ENCODE peak calls at places on chromosomes 12 and 14, in four cellular contexts. Q is effector memory CD4-positive, alpha-beta T cell; E is Peyer's patch; J is endothelial cell of umbilical vein. A is an unnamed sample.

GRCh38 chr14:55366271-55366670 is 45.4 kb downstream of the ATG14 start:
- DNase-seq in Q (no peak), E (no peak), J (peak; percentile 9), A (no peak)

GRCh38 chr14:30085943-30086342 is 158.3 kb upstream of the PRKD1 start:
- DNase-seq in Q (no peak), E (no peak), J (no peak), A (no peak)

GRCh38 chr14:20494935-20495766 is 10.2 kb upstream of the RNASE10 start:
- DNase-seq in Q (no peak), E (no peak), J (peak; percentile 51), A (no peak)

GRCh38 chr14:96754162-96754844 is 42.9 kb upstream of the VRK1 start:
- DNase-seq in Q (no peak), E (no peak), J (no peak), A (no peak)

GRCh38 chr12:40183745-40184144 is 41.1 kb upstream of the LRRK2 start:
- DNase-seq in Q (no peak), E (no peak), J (no peak), A (no peak)

GRCh38 chr12:47391566-47391965 is 311.8 kb upstream of the AMIGO2 start:
- DNase-seq in Q (peak; percentile 40), E (peak; percentile 73), J (no peak), A (peak; percentile 63)

GRCh38 chr14:20512139-20512905 is 7.0 kb downstream of the RNASE10 start:
- DNase-seq in Q (no peak), E (no peak), J (peak; percentile 43), A (no peak)

GRCh38 chr14:50379563-50379962 is 17.1 kb downstream of the CDKL1 start:
- DNase-seq in Q (no peak), E (no peak), J (no peak), A (no peak)

GRCh38 chr12:76032043-76032981 is 736 bp upstream of the PHLDA1 start:
- DNase-seq in Q (no peak), E (peak; percentile 68), J (peak; percentile 74), A (peak; percentile 25)

GRCh38 chr12:50354908-50355307 is 41.5 kb downstream of the FAM186A start:
- DNase-seq in Q (no peak), E (no peak), J (no peak), A (no peak)

GRCh38 chr14:61260939-61261776 is 20.0 kb downstream of the TMEM30B start:
- DNase-seq in Q (no peak), E (no peak), J (no peak), A (no peak)

GRCh38 chr12:29451886-29452285 is 45.6 kb downstream of the OVCH1 start:
- DNase-seq in Q (no peak), E (no peak), J (no peak), A (no peak)

GRCh38 chr12:59459966-59460365 is 135.9 kb upstream of the SLC16A7 start:
- DNase-seq in Q (no peak), E (no peak), J (peak; percentile 17), A (no peak)

GRCh38 chr12:66072135-66072534 is 58.4 kb downstream of the LLPH start:
- DNase-seq in Q (no peak), E (no peak), J (no peak), A (no peak)

GRCh38 chr12:47192046-47192445 is 112.3 kb upstream of the AMIGO2 start:
- DNase-seq in Q (no peak), E (no peak), J (no peak), A (no peak)

GRCh38 chr14:99603471-99603933 is 505 bp downstream of the CCDC85C start:
- DNase-seq in Q (peak; percentile 23), E (peak; percentile 60), J (peak; percentile 57), A (peak; percentile 70)

GRCh38 chr12:88579572-88579940 is 715 bp downstream of the KITLG start:
- DNase-seq in Q (no peak), E (peak; percentile 55), J (no peak), A (no peak)

GRCh38 chr14:39060818-39061437 is 42.1 kb downstream of the SEC23A start:
- DNase-seq in Q (no peak), E (no peak), J (no peak), A (no peak)

GRCh38 chr12:46110928-46111699 is 120.7 kb upstream of the SCAF11 start:
- DNase-seq in Q (no peak), E (no peak), J (no peak), A (no peak)

GRCh38 chr12:25943940-25944339 is 14.5 kb upstream of the RASSF8 start:
- DNase-seq in Q (no peak), E (no peak), J (no peak), A (no peak)

GRCh38 chr12:58888131-58888783 is 32.0 kb downstream of the LRIG3 start:
- DNase-seq in Q (no peak), E (no peak), J (peak; percentile 39), A (no peak)

GRCh38 chr14:23910081-23910875 is 43.3 kb upstream of the DHRS4 start:
- DNase-seq in Q (no peak), E (peak; percentile 68), J (peak; percentile 58), A (no peak)

GRCh38 chr12:47745485-47746041 is 13.1 kb downstream of the RAPGEF3 start:
- DNase-seq in Q (no peak), E (no peak), J (no peak), A (no peak)

GRCh38 chr12:115752151-115752550 is 525.3 kb downstream of the MED13L start:
- DNase-seq in Q (no peak), E (no peak), J (no peak), A (no peak)

GRCh38 chr14:50577983-50578382 is 18.0 kb downstream of the ATL1 start:
- DNase-seq in Q (no peak), E (no peak), J (no peak), A (no peak)

GRCh38 chr12:51819851-51820720 is 28.4 kb downstream of the FIGNL2 start:
- DNase-seq in Q (peak; percentile 27), E (no peak), J (no peak), A (no peak)

GRCh38 chr14:104395276-104395675 is 184.3 kb upstream of the C14orf180 start:
- DNase-seq in Q (no peak), E (no peak), J (no peak), A (no peak)

GRCh38 chr12:52581481-52581880 is 7.8 kb upstream of the KRT74 start:
- DNase-seq in Q (no peak), E (no peak), J (no peak), A (no peak)

GRCh38 chr12:49957570-49957967 is 4.1 kb upstream of the AQP5 start:
- DNase-seq in Q (no peak), E (no peak), J (no peak), A (no peak)

GRCh38 chr12:1927751-1928351 is 9.4 kb upstream of the CACNA2D4 start:
- DNase-seq in Q (no peak), E (peak; percentile 38), J (no peak), A (peak; percentile 32)

DNA sequence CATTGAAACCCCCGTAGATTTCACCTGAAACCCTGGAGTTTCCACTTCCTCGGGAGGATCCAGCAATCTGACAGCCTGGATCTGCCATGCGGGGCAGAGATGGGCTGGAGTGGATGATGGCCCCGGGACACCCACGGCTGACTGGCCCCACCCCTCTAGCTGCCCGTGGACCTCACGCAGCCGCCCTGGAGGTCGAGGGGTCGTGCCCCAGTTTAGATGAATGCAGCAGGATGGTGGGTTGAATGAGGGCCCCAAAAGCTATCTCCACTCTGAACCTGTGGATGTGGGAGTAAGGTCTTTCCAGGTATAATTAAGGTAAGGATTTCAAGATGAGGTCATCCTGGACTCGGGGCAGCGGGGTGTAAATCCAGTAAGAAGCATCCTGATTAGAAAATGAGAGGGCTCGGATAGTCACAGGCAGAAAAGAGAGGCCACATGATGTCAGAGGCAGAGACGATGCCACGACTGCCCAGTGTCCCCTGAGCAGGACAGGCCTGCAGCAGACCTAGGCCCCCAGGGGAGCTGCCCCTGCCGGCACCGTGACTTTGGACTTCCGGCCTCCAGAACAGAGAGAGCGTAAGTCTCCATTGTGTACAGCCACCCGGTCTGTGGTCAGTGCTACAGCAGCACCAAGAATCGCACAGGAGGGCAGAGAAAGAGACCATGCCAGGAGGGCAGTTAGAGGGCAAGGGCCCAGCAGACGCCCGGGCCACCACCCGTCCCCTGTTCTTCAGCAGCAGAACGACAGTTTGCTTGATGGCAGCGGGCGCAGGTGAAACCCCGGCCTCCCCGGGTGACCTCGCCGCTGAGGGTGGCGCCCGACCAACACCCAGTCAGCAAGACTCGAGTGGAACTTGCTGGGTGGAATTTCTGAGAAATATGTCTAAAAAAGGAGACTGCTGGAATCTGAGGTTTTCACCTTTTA is 20.0 kb downstream of the GALNT9 start:
- DNase-seq in Q (no peak), E (no peak), J (no peak), A (no peak)
- H3K4me3 ChIP-seq in Q (no peak overlapping the region), E (no peak overlapping the region), J (no peak overlapping the region), A (no peak overlapping the region)

DNA sequence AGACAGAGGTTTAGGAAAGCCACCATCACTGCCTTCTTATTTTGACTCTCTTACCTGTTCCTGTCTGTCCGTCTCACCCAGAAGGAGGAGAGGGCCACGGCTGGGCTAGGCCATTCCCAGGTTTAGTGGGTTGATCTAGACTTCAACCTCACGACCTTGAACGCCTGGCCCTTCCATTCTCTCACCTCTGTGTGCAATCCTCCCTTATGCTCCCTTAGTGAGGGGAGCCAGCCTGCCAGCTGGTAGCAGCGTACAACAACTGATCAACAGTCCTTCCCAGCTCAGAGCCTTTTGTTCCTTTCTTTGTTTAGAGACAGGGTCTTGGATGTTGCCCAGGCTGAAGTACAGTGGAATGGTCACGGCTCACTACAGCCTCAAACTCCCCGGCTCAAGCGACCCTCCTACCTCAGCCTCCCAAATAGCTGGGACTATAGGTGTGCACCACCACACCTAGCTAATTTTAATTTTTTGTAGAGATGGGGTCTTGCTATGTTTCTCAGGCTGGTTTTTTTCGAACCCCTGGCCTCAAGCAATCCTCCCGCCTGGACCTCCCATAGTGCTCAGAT is 123.9 kb downstream of the ZNF664 start:
- DNase-seq in Q (no peak), E (no peak), J (no peak), A (no peak)
- H3K4me3 ChIP-seq in Q (no peak overlapping the region), E (no peak overlapping the region), J (no peak overlapping the region), A (no peak overlapping the region)

DNA sequence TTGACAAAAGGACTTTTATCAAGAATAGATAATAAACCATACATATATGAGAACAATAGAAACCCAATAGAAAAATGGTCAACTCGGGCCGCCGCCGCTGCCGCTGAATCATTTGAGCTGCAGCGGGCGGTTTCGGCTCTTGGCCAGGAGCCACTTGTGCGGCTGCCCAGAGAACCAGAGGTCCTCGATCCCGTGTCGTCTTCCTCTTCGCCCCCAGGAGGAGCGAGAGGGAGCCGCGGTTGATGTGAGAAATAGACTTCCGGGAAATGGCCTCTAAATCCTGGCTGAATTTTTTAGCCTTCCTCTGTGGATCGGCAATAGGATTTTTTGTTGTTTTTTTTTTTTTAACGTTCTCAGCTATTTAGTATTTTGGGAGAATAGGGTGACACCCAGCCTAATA is 44.8 kb downstream of the CPSF6 start:
- DNase-seq in Q (peak; percentile 6), E (peak; percentile 79), J (peak; percentile 64), A (peak; percentile 36)
- H3K4me3 ChIP-seq in Q (peak overlapping the region; percentile 27), E (no peak overlapping the region), J (peak overlapping the region; percentile 27), A (peak overlapping the region; percentile 6)

GRCh38 chr14:100726812-100727564 is at the start of gene DLK1:
- DNase-seq in Q (no peak), E (no peak), J (no peak), A (no peak)
- H3K4me3 ChIP-seq in Q (no peak within 1 kb of the TSS), E (no peak within 1 kb of the TSS), J (no peak within 1 kb of the TSS), A (no peak within 1 kb of the TSS)

GRCh38 chr12:54004063-54004840 is 4.3 kb downstream of the HOXC9 start:
- DNase-seq in Q (no peak), E (no peak), J (no peak), A (no peak)
- H3K4me3 ChIP-seq in Q (no peak overlapping the region), E (no peak overlapping the region), J (no peak overlapping the region), A (no peak overlapping the region)

GRCh38 chr14:91396959-91397815 is 20.4 kb downstream of the CCDC88C start:
- DNase-seq in Q (peak; percentile 55), E (peak; percentile 90), J (peak; percentile 17), A (peak; percentile 58)
- H3K4me3 ChIP-seq in Q (peak overlapping the region; percentile 32), E (no peak overlapping the region), J (no peak overlapping the region), A (peak overlapping the region; percentile 41)

A was measured in CD8-positive, alpha-beta T cell.